ENCODE peak calls at places on chromosomes 2 and 18, in seven cellular contexts. T, G, B, U, O, W and N are unnamed samples.
A peak's percentile ranks its signal among the peaks of the same experiment; 100 is the strongest.

GRCh38 chr18:62486290-62486964 is 36.4 kb upstream of the ZCCHC2 start:
- DNase-seq in B (no peak), G (no peak), T (peak; percentile 59), U (no peak), W (peak; percentile 39), O (no peak), N (peak; percentile 5)

GRCh38 chr18:9216459-9216858 is 79.9 kb downstream of the ANKRD12 start:
- DNase-seq in W (no peak), U (no peak), T (no peak), G (no peak), B (no peak), O (no peak), N (no peak)

GRCh38 chr2:23412556-23413155 is 27.7 kb downstream of the KLHL29 start:
- DNase-seq in G (no peak), U (no peak), B (no peak), O (no peak), T (no peak), W (peak; percentile 75), N (peak; percentile 79)

GRCh38 chr2:199309411-199309810 is 148.3 kb downstream of the SATB2 start:
- DNase-seq in U (no peak), B (no peak), T (no peak), O (no peak), W (no peak), G (no peak), N (no peak)

GRCh38 chr2:11154460-11155325 is 574 bp upstream of the SLC66A3 start:
- DNase-seq in B (peak; percentile 99), T (peak; percentile 99), O (peak; percentile 95), G (peak; percentile 99), U (peak; percentile 89), W (peak; percentile 97), N (peak; percentile 95)

GRCh38 chr2:3108710-3109702 is 268.6 kb downstream of the EIPR1 start:
- DNase-seq in G (no peak), W (no peak), O (peak; percentile 42), B (no peak), T (no peak), U (no peak), N (no peak)

GRCh38 chr2:215063526-215063925 is 74.9 kb downstream of the ABCA12 start:
- DNase-seq in T (no peak), O (no peak), B (no peak), U (no peak), G (no peak), W (no peak), N (no peak)

GRCh38 chr2:195683174-195683573 is 26.1 kb downstream of the SLC39A10 start:
- DNase-seq in W (no peak), T (no peak), O (no peak), G (no peak), B (no peak), U (no peak), N (no peak)

GRCh38 chr2:166539340-166540162 is 45.5 kb upstream of the SCN7A start:
- DNase-seq in T (peak; percentile 18), B (no peak), O (no peak), U (peak; percentile 65), W (peak; percentile 82), G (no peak), N (peak; percentile 62)

GRCh38 chr2:233453916-233454315 is 99.6 kb downstream of the DGKD start:
- DNase-seq in U (no peak), O (no peak), W (no peak), B (peak; percentile 20), T (no peak), G (no peak), N (no peak)

GRCh38 chr2:174326880-174327558 is 7.7 kb upstream of the SP9 start:
- DNase-seq in O (no peak), W (no peak), T (peak; percentile 40), B (no peak), G (no peak), U (no peak), N (no peak)

GRCh38 chr2:46666044-46666662 is 186.8 kb downstream of the TMEM247 start:
- DNase-seq in T (no peak), G (peak; percentile 85), O (no peak), W (no peak), U (no peak), B (no peak), N (peak; percentile 87)

GRCh38 chr2:178419123-178419522 is 31.9 kb downstream of the PRKRA start:
- DNase-seq in O (no peak), G (no peak), T (no peak), U (peak; percentile 36), B (no peak), W (peak; percentile 59), N (no peak)

GRCh38 chr2:231611273-231612198 is 18.9 kb downstream of the TEX44 start:
- DNase-seq in G (peak; percentile 62), U (no peak), W (peak; percentile 49), B (no peak), O (peak; percentile 76), T (peak; percentile 81), N (peak; percentile 25)

GRCh38 chr18:3726241-3726951 is 276.4 kb downstream of the TGIF1 start:
- DNase-seq in B (no peak), U (no peak), G (no peak), W (no peak), O (no peak), T (no peak), N (no peak)

GRCh38 chr2:118197011-118197695 is 108.9 kb downstream of the INSIG2 start:
- DNase-seq in O (no peak), U (no peak), T (no peak), B (no peak), G (no peak), W (peak; percentile 8), N (peak; percentile 10)

GRCh38 chr2:42812899-42813479 is 20.6 kb upstream of the HAAO start:
- DNase-seq in O (no peak), B (no peak), W (peak; percentile 55), U (no peak), G (no peak), T (no peak), N (peak; percentile 25)

GRCh38 chr2:239389414-239390329 is 11.1 kb downstream of the HDAC4 start:
- DNase-seq in B (peak; percentile 19), W (no peak), T (no peak), G (no peak), U (no peak), O (no peak), N (no peak)

GRCh38 chr2:229133155-229133772 is 137.8 kb downstream of the PID1 start:
- DNase-seq in W (peak; percentile 76), U (no peak), G (no peak), T (no peak), O (no peak), B (no peak), N (peak; percentile 45)

GRCh38 chr2:128466377-128467175 is 147.9 kb upstream of the HS6ST1 start:
- DNase-seq in G (no peak), O (peak; percentile 58), B (peak; percentile 92), T (no peak), W (no peak), U (no peak), N (peak; percentile 9)

DNA sequence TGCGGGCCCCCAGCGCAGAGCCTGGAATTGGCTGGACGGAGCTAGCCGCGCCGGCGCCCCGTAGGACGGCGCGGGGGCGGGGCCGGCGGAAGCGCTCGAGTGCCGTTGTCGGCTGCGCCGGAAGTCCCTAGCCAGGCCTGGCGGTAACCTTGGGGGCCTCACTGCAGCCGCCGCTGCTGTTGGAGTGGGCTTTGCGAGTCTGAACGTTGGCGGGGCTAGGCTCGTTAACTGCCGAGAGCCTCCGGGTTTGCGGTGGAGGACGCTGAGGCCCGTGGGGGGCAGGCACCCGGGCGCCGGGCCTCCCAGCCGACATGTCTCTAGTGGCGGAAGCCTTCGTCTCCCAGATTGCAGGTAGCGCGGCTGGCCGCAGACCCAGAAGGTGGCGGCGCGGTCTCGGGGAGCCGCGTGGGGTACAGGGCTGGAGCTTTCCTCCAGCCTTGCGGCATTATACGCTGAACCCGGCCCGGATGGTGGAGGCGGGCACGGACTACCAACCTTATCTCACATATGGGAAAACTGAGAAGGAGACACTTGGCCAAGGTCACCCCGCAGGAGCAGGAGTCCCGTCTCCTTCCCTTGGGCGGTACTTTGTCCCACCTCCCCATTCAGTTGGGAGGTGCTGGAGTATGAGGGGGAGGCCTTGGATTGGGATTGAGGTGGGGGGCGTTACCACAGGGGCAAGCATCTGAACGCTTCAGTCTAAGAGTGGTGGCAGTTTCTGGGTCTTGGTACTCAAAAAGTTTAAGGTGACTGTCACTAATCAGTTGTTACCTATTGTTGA is at the start of gene MTX2:
- DNase-seq in B (peak; percentile 80), W (peak; percentile 69), U (peak; percentile 18), T (peak; percentile 82), G (peak; percentile 56), O (no peak), N (peak; percentile 65)
- TF ChIP-seq CTCF in B (peak; percentile 10), W (no peak), U (no peak), T (no peak), G (peak; percentile 13), O (peak; percentile 49), N (no peak)

GRCh38 chr18:11150271-11150615 is 874 bp upstream of the PIEZO2 start:
- DNase-seq in T (no peak), W (no peak), O (no peak), U (no peak), G (no peak), B (no peak), N (no peak)

GRCh38 chr18:11154983-11155759 is 5.8 kb upstream of the PIEZO2 start:
- DNase-seq in B (no peak), G (no peak), U (no peak), O (no peak), T (no peak), W (no peak), N (peak; percentile 78)

GRCh38 chr18:11153096-11153495 is 3.7 kb upstream of the PIEZO2 start:
- DNase-seq in W (no peak), G (no peak), T (no peak), B (no peak), U (no peak), O (no peak), N (no peak)

GRCh38 chr18:11156977-11157376 is 7.6 kb upstream of the PIEZO2 start:
- DNase-seq in G (no peak), O (no peak), W (no peak), U (no peak), T (no peak), B (no peak), N (no peak)

DNA sequence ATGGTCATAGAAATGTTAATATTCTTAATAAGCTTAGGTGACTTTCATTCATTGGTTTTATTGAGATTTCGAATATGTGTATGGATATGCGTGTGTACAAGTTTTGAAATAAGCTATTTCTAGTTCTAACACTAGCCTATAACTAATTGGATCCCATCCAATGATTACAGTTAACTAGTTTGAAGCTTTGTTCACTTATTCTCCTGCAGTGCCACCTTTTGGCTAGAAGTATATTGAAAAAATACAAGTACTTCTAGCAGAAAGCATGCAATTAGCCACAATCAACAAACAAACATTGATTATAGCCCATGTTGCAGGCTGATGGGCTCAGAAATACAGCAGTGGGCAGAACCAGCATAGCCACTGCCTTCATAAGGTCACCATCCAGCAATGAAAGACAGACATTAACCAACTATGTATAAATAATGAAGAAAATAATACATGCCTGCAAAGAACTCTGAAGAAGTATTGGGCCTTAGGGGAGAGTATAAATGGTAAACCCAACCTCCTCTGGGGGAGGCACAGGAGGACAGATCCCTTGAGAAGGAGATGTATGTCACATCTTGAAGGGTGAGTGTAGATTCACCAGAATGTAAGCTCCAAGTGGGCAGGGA is 5.1 kb upstream of the PIEZO2 start:
- DNase-seq in G (no peak), O (no peak), W (peak; percentile 81), B (no peak), U (peak; percentile 16), T (no peak), N (peak; percentile 55)
- TF ChIP-seq CTCF in G (no peak), O (peak; percentile 57), W (peak; percentile 61), B (peak; percentile 62), U (peak; percentile 65), T (peak; percentile 34), N (peak; percentile 56)

GRCh38 chr2:129813404-129813803 is 166.1 kb upstream of the RAB6C start:
- DNase-seq in O (no peak), G (no peak), W (no peak), T (no peak), B (no peak), U (no peak), N (no peak)
- TF ChIP-seq CTCF in O (no peak), G (no peak), W (no peak), T (no peak), B (no peak), U (no peak), N (peak; percentile 38)

GRCh38 chr2:220104871-220105351 is 477.5 kb downstream of the SLC4A3 start:
- DNase-seq in U (peak; percentile 78), O (no peak), G (no peak), T (no peak), B (no peak), W (peak; percentile 87), N (peak; percentile 84)
- TF ChIP-seq CTCF in U (peak; percentile 76), O (no peak), G (no peak), T (no peak), B (no peak), W (peak; percentile 67), N (peak; percentile 73)